ENCODE peak calls at places on chromosome 9, in five cellular contexts. O is brain microvascular endothelial cell, D is EH, B is GM12892, Z is SIG-M5. A is an unnamed sample.

GRCh38 chr9:84297162-84297821 is 43.3 kb downstream of the SLC28A3 start:
- DNase-seq in Z (no peak), D (peak; percentile 85), O (peak; percentile 73), B (no peak), A (peak; percentile 67)

GRCh38 chr9:93240891-93241334 is 57.0 kb downstream of the WNK2 start:
- DNase-seq in O (no peak), D (no peak), B (no peak), Z (no peak), A (no peak)

GRCh38 chr9:123414921-123415592 is 59.1 kb downstream of the CRB2 start:
- DNase-seq in B (no peak), Z (no peak), O (no peak), D (no peak), A (no peak)

GRCh38 chr9:131817073-131817472 is 77.2 kb upstream of the RAPGEF1 start:
- DNase-seq in O (no peak), Z (no peak), D (no peak), B (no peak), A (no peak)

GRCh38 chr9:134935056-134936020 is 17.6 kb upstream of the FCN1 start:
- DNase-seq in O (no peak), D (no peak), Z (no peak), B (no peak), A (no peak)

GRCh38 chr9:2477755-2478154 is 143.8 kb upstream of the VLDLR start:
- DNase-seq in B (no peak), D (peak; percentile 79), O (peak; percentile 22), Z (no peak), A (peak; percentile 37)

GRCh38 chr9:19120846-19121245 is 6.4 kb downstream of the PLIN2 start:
- DNase-seq in B (no peak), O (no peak), Z (no peak), D (no peak), A (no peak)

GRCh38 chr9:133351908-133352634 is 4.1 kb downstream of the RPL7A start:
- DNase-seq in B (no peak), D (peak; percentile 68), Z (no peak), O (peak; percentile 55), A (peak; percentile 54)

GRCh38 chr9:83980395-83981125 is at the start of gene RMI1:
- DNase-seq in B (peak; percentile 76), D (peak; percentile 98), O (peak; percentile 97), Z (peak; percentile 57), A (peak; percentile 98)

GRCh38 chr9:134170525-134171315 is 6.4 kb upstream of the RNU6ATAC start:
- DNase-seq in B (no peak), Z (no peak), D (no peak), O (no peak), A (no peak)

GRCh38 chr9:136960212-136960937 is 8.3 kb downstream of the LCN12 start:
- DNase-seq in B (no peak), O (no peak), Z (no peak), D (no peak), A (no peak)

GRCh38 chr9:119298076-119298853 is 71.0 kb downstream of the BRINP1 start:
- DNase-seq in B (no peak), Z (no peak), D (no peak), O (no peak), A (no peak)

GRCh38 chr9:2802494-2802921 is 41.4 kb downstream of the PUM3 start:
- DNase-seq in B (no peak), D (peak; percentile 83), Z (no peak), O (no peak), A (no peak)

GRCh38 chr9:128203842-128204551 is 818 bp downstream of the DNM1 start:
- DNase-seq in O (no peak), D (peak; percentile 62), Z (no peak), B (no peak), A (peak; percentile 73)

GRCh38 chr9:122036988-122037387 is 56.1 kb downstream of the TTLL11 start:
- DNase-seq in B (no peak), Z (no peak), D (peak; percentile 86), O (no peak), A (peak; percentile 69)

GRCh38 chr9:129574911-129575574 is 45.9 kb downstream of the C9orf50 start:
- DNase-seq in B (no peak), O (peak; percentile 80), Z (no peak), D (peak; percentile 89), A (peak; percentile 47)